ENCODE peak calls at places on chromosome 6, in six cellular contexts. P is kidney, J is astrocyte, D is spleen, U is psoas muscle, H is hepatocyte. W is an unnamed sample. For H3K4me1, the result is how much of the 10 kb centered on the place peaks cover.

GRCh38 chr6:84428300-84428907 is 201.0 kb upstream of the CEP162 start:
- DNase-seq in P (no peak), J (peak), U (peak), H (peak), D (no peak), W (peak)

GRCh38 chr6:153085239-153085638 is 45.8 kb downstream of the RGS17 start:
- DNase-seq in D (no peak), U (no peak), H (peak), P (no peak), J (no peak), W (no peak)

GRCh38 chr6:22383016-22383415 is 86.2 kb upstream of the PRL start:
- DNase-seq in D (no peak), J (peak), H (no peak), P (no peak), U (no peak), W (no peak)

GRCh38 chr6:27830212-27830664 is 82.0 kb downstream of the OR2B2 start:
- DNase-seq in P (no peak), J (no peak), U (no peak), D (no peak), H (no peak), W (no peak)

GRCh38 chr6:131729550-131729949 is 18.7 kb upstream of the CTAGE9 start:
- DNase-seq in D (no peak), U (no peak), J (peak), P (no peak), H (no peak), W (no peak)

GRCh38 chr6:167678102-167679101 is 148.3 kb upstream of the AFDN start:
- DNase-seq in P (no peak), D (no peak), J (no peak), H (peak), U (peak), W (no peak)

GRCh38 chr6:107108201-107108890 is 7.0 kb downstream of the BEND3 start:
- DNase-seq in D (no peak), H (no peak), U (no peak), J (peak), P (no peak), W (peak)

GRCh38 chr6:42690151-42690702 is 32.2 kb downstream of the PRPH2 start:
- DNase-seq in H (no peak), P (no peak), D (no peak), J (no peak), U (no peak), W (no peak)

GRCh38 chr6:42726485-42727083 is 4.2 kb upstream of the PRPH2 start:
- DNase-seq in U (peak), P (peak), H (peak), D (peak), J (peak), W (peak)

GRCh38 chr6:143376861-143377260 is 73.6 kb downstream of the ADAT2 start:
- DNase-seq in P (no peak), J (peak), U (no peak), D (no peak), H (no peak), W (no peak)

GRCh38 chr6:134531611-134532010 is 213.7 kb upstream of the SGK1 start:
- DNase-seq in P (no peak), J (no peak), H (no peak), D (no peak), U (no peak), W (no peak)

GRCh38 chr6:38944655-38945279 is 103.8 kb upstream of the GLP1R start:
- DNase-seq in U (no peak), P (no peak), H (no peak), D (no peak), J (no peak), W (no peak)

GRCh38 chr6:34990971-34991560 is 102.0 kb downstream of the ANKS1A start:
- DNase-seq in U (no peak), J (peak), H (no peak), P (no peak), D (no peak), W (no peak)

GRCh38 chr6:62891065-62891647 is 320.1 kb upstream of the FKBP1C start:
- DNase-seq in U (no peak), J (no peak), P (no peak), D (no peak), H (peak), W (no peak)

GRCh38 chr6:134249759-134250602 is 67.9 kb downstream of the SGK1 start:
- DNase-seq in U (no peak), J (peak), P (no peak), D (no peak), H (peak), W (no peak)

GRCh38 chr6:168376120-168376519 is 56.5 kb upstream of the DACT2 start:
- DNase-seq in P (no peak), J (no peak), U (no peak), H (no peak), D (no peak), W (peak)

GRCh38 chr6:67248077-67248476 is 1387.0 kb upstream of the ADGRB3 start:
- DNase-seq in P (no peak), H (no peak), U (no peak), J (no peak), D (no peak), W (no peak)

GRCh38 chr6:136146130-136146529 is 104.0 kb downstream of the MTFR2 start:
- DNase-seq in P (no peak), J (peak), H (no peak), U (no peak), D (no peak), W (no peak)

GRCh38 chr6:83053678-83054077 is 12.0 kb downstream of the UBE3D start:
- DNase-seq in J (no peak), H (no peak), P (no peak), D (no peak), U (no peak), W (no peak)

GRCh38 chr6:160837146-160837545 is 135.1 kb downstream of the PLG start:
- DNase-seq in H (no peak), D (no peak), U (no peak), P (no peak), J (no peak), W (no peak)

GRCh38 chr6:165231581-165232276 is 77.7 kb downstream of the C6orf118 start:
- DNase-seq in P (no peak), J (peak), U (no peak), H (peak), D (no peak), W (no peak)

GRCh38 chr6:29005183-29005885 is at the start of gene ZNF311:
- DNase-seq in J (peak), H (peak), D (no peak), U (peak), P (peak), W (peak)

GRCh38 chr6:111812080-111813038 is 60.9 kb downstream of the FYN start:
- DNase-seq in J (peak), H (no peak), D (no peak), U (no peak), P (no peak), W (no peak)

GRCh38 chr6:154506108-154506507 is 4.4 kb downstream of the CNKSR3 start:
- DNase-seq in H (no peak), D (no peak), P (no peak), U (no peak), J (no peak), W (no peak)

GRCh38 chr6:125974214-125974866 is 12.0 kb upstream of the TRMT11 start:
- DNase-seq in H (peak), U (no peak), J (peak), D (no peak), P (no peak), W (no peak)

GRCh38 chr6:111212625-111213024 is 125.3 kb downstream of the SLC16A10 start:
- DNase-seq in J (no peak), H (no peak), U (no peak), P (no peak), D (no peak), W (no peak)

GRCh38 chr6:56914791-56915658 is 39.9 kb upstream of the BEND6 start:
- DNase-seq in J (no peak), P (no peak), U (peak), H (no peak), D (no peak), W (no peak)

GRCh38 chr6:152189736-152190135 is 382.3 kb downstream of the ESR1 start:
- DNase-seq in U (no peak), D (no peak), P (no peak), H (no peak), J (peak), W (no peak)

GRCh38 chr6:169250660-169251059 is 3.0 kb downstream of the THBS2 start:
- DNase-seq in J (peak), D (no peak), P (no peak), H (no peak), U (no peak), W (peak)

GRCh38 chr6:167661456-167662103 is 165.1 kb upstream of the AFDN start:
- DNase-seq in U (no peak), H (peak), J (no peak), P (no peak), D (peak), W (no peak)

GRCh38 chr6:31657406-31658157 is 1.9 kb downstream of the APOM start:
- DNase-seq in H (no peak), J (no peak), U (no peak), P (no peak), D (no peak), W (no peak)

GRCh38 chr6:5260111-5260620 is 584 bp downstream of the LYRM4 start:
- DNase-seq in H (peak), U (peak), P (peak), J (peak), D (peak), W (no peak)

GRCh38 chr6:10495014-10495413 is 26.1 kb upstream of the GCNT2 start:
- DNase-seq in H (no peak), P (no peak), U (no peak), J (no peak), D (no peak), W (no peak)

GRCh38 chr6:33757906-33758305 is 11.2 kb upstream of the IP6K3 start:
- DNase-seq in D (no peak), H (no peak), U (no peak), J (no peak), P (no peak), W (no peak)

GRCh38 chr6:56297022-56297995 is 49.9 kb upstream of the COL21A1 start:
- DNase-seq in U (no peak), H (no peak), D (no peak), J (no peak), P (no peak), W (no peak)

GRCh38 chr6:130743175-130743574 is 84.0 kb upstream of the SMLR1 start:
- DNase-seq in U (no peak), J (no peak), H (no peak), P (no peak), D (no peak), W (no peak)

DNA sequence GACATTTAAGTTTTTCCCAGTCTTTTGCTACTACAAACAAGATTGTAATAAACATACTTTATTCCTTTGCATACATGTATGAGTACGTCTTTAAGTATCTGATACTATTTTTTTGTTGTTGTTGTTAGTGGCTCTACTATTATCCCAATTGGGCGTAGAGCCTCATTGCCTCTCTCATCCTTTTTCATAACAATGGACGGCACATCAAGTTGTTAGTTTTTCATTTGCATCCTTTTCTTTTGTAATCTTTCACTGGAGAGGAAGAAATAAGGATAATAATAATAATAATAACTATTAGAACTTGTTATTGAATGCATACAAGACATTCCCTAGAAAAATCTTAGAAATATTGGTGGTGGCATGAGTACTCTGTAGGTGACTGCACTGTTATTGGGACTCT is 23.1 kb downstream of the HS3ST5 start:
- DNase-seq in U (no peak), H (no peak), D (no peak), J (no peak), P (no peak), W (no peak)
- H3K4me1 ChIP-seq in U (under half), H (under half), D (under half), J (under half), P (under half), W (under half)

GRCh38 chr6:158653577-158654354 is 3.9 kb downstream of the SYTL3 start:
- DNase-seq in U (no peak), D (peak), P (peak), H (no peak), J (peak), W (peak)

GRCh38 chr6:158654498-158654897 is 4.6 kb downstream of the SYTL3 start:
- DNase-seq in U (peak), J (peak), P (peak), H (peak), D (peak), W (peak)

GRCh38 chr6:158660331-158660730 is 10.5 kb downstream of the SYTL3 start:
- DNase-seq in U (no peak), H (peak), J (no peak), D (peak), P (peak), W (no peak)

GRCh38 chr6:158654960-158655485 is 5.2 kb downstream of the SYTL3 start:
- DNase-seq in P (peak), J (peak), D (no peak), H (no peak), U (no peak), W (no peak)

GRCh38 chr6:158655569-158656450 is 6.0 kb downstream of the SYTL3 start:
- DNase-seq in J (no peak), P (peak), U (no peak), D (no peak), H (no peak), W (peak)
- H3K27ac ChIP-seq in J (peak), P (no peak), U (peak), D (peak), H (no peak), W (no peak)

GRCh38 chr6:13813621-13814175 is 659 bp downstream of the MCUR1 start:
- DNase-seq in U (peak), H (peak), P (peak), D (no peak), J (peak), W (peak)

GRCh38 chr6:13810688-13811446 is 3.5 kb downstream of the MCUR1 start:
- DNase-seq in D (no peak), H (no peak), P (no peak), U (no peak), J (no peak), W (no peak)

GRCh38 chr6:13813011-13813410 is 1.3 kb downstream of the MCUR1 start:
- DNase-seq in P (no peak), H (no peak), J (no peak), U (no peak), D (no peak), W (no peak)

GRCh38 chr6:13812359-13812642 is 2.1 kb downstream of the MCUR1 start:
- DNase-seq in J (no peak), U (no peak), H (no peak), D (no peak), P (no peak), W (no peak)

GRCh38 chr6:13811627-13812358 is 2.6 kb downstream of the MCUR1 start:
- DNase-seq in D (no peak), J (no peak), H (peak), U (no peak), P (no peak), W (no peak)
- H3K4me3 ChIP-seq in D (no peak), J (no peak), H (no peak), U (peak), P (peak), W (no peak)

GRCh38 chr6:14545496-14545895 is 427.9 kb downstream of the CD83 start:
- DNase-seq in J (no peak), D (no peak), P (no peak), H (no peak), U (no peak), W (no peak)
- H3K4me1 ChIP-seq in J (under half), D (under half), P (under half), H (under half), U (under half), W (under half)

GRCh38 chr6:36851632-36852031 is 12.4 kb upstream of the CPNE5 start:
- DNase-seq in H (no peak), P (no peak), D (no peak), U (no peak), J (no peak), W (no peak)
- H3K27ac ChIP-seq in H (peak), P (no peak), D (peak), U (peak), J (no peak), W (peak)

GRCh38 chr6:129370268-129370916 is 339.6 kb downstream of the ARHGAP18 start:
- DNase-seq in H (peak), U (no peak), P (no peak), J (peak), D (no peak), W (no peak)
- H3K4me3 ChIP-seq in H (no peak), U (no peak), P (peak), J (peak), D (no peak), W (peak)

GRCh38 chr6:16135078-16135477 is 6.2 kb downstream of the MYLIP start:
- DNase-seq in U (no peak), H (no peak), P (no peak), J (no peak), D (no peak), W (no peak)
- H3K4me1 ChIP-seq in U (half or more), H (half or more), P (half or more), J (under half), D (half or more), W (under half)

W was measured in ascending aorta.